ENCODE peak calls at places on chromosomes 11 and 22, in four cellular contexts. One of them, this sample, is unnamed.

GRCh38 chr11:130705670-130706421 is 210.4 kb downstream of the SNX19 start:
- DNase-seq in GM12878: no peak
- DNase-seq in K562: no peak
- DNase-seq in HL-60: no peak
- DNase-seq in this sample: no peak

GRCh38 chr11:60305906-60306619 is 21.0 kb upstream of the MS4A6E start:
- DNase-seq in K562: no peak
- DNase-seq in GM12878: no peak
- DNase-seq in HL-60: no peak
- DNase-seq in this sample: no peak

GRCh38 chr11:128328955-128329551 is 258.3 kb downstream of the ETS1 start:
- DNase-seq in K562: no peak
- DNase-seq in GM12878: no peak
- DNase-seq in HL-60: no peak
- DNase-seq in this sample: no peak

GRCh38 chr11:122796128-122796717 is 42.1 kb upstream of the CRTAM start:
- DNase-seq in GM12878: no peak
- DNase-seq in HL-60: no peak
- DNase-seq in K562: peak; percentile 37
- DNase-seq in this sample: peak; percentile 35

GRCh38 chr22:49400866-49401598 is 426.6 kb downstream of the BRD1 start:
- DNase-seq in K562: no peak
- DNase-seq in HL-60: no peak
- DNase-seq in GM12878: no peak
- DNase-seq in this sample: no peak

GRCh38 chr22:40714514-40714966 is 35.3 kb downstream of the MCHR1 start:
- DNase-seq in K562: no peak
- DNase-seq in GM12878: no peak
- DNase-seq in HL-60: no peak
- DNase-seq in this sample: no peak

GRCh38 chr11:107621090-107621489 is 30.1 kb downstream of the ELMOD1 start:
- DNase-seq in GM12878: no peak
- DNase-seq in HL-60: no peak
- DNase-seq in K562: no peak
- DNase-seq in this sample: no peak

GRCh38 chr11:17267576-17267975 is 9.0 kb upstream of the NUCB2 start:
- DNase-seq in HL-60: peak; percentile 64
- DNase-seq in GM12878: no peak
- DNase-seq in K562: no peak
- DNase-seq in this sample: no peak

GRCh38 chr22:29951675-29952413 is 68.9 kb downstream of the MTMR3 start:
- DNase-seq in K562: peak; percentile 86
- DNase-seq in HL-60: no peak
- DNase-seq in GM12878: no peak
- DNase-seq in this sample: no peak

GRCh38 chr11:68584991-68585524 is 99.3 kb upstream of the GAL start:
- DNase-seq in K562: no peak
- DNase-seq in HL-60: no peak
- DNase-seq in GM12878: no peak
- DNase-seq in this sample: no peak

GRCh38 chr11:95711162-95711944 is 78.2 kb downstream of the FAM76B start:
- DNase-seq in K562: no peak
- DNase-seq in GM12878: peak; percentile 28
- DNase-seq in HL-60: no peak
- DNase-seq in this sample: no peak

GRCh38 chr11:7551571-7551970 is 37.8 kb downstream of the PPFIBP2 start:
- DNase-seq in HL-60: no peak
- DNase-seq in K562: no peak
- DNase-seq in GM12878: no peak
- DNase-seq in this sample: no peak

GRCh38 chr11:11624926-11625325 is 3.1 kb upstream of the GALNT18 start:
- DNase-seq in GM12878: no peak
- DNase-seq in K562: no peak
- DNase-seq in HL-60: no peak
- DNase-seq in this sample: no peak

GRCh38 chr11:12281571-12282478 is 95.5 kb upstream of the PARVA start:
- DNase-seq in HL-60: peak; percentile 52
- DNase-seq in K562: peak; percentile 87
- DNase-seq in GM12878: peak; percentile 21
- DNase-seq in this sample: peak; percentile 79

GRCh38 chr11:119918356-119918755 is 189.4 kb upstream of the NECTIN1 start:
- DNase-seq in GM12878: no peak
- DNase-seq in HL-60: no peak
- DNase-seq in K562: no peak
- DNase-seq in this sample: no peak

GRCh38 chr11:74822187-74822586 is 73.5 kb downstream of the RNF169 start:
- DNase-seq in K562: no peak
- DNase-seq in GM12878: no peak
- DNase-seq in HL-60: no peak
- DNase-seq in this sample: no peak
- TF ChIP-seq POLR2AphosphoS5 in K562: no peak
- TF ChIP-seq POLR2AphosphoS5 in GM12878: no peak
- TF ChIP-seq POLR2AphosphoS5 in HL-60: no peak
- TF ChIP-seq POLR2AphosphoS5 in this sample: no peak

GRCh38 chr11:103547691-103548090 is 438.5 kb downstream of the DYNC2H1 start:
- DNase-seq in K562: no peak
- DNase-seq in GM12878: no peak
- DNase-seq in HL-60: no peak
- DNase-seq in this sample: no peak

GRCh38 chr11:103547009-103547408 is 437.8 kb downstream of the DYNC2H1 start:
- DNase-seq in GM12878: no peak
- DNase-seq in HL-60: no peak
- DNase-seq in K562: no peak
- DNase-seq in this sample: no peak

GRCh38 chr11:103544874-103545273 is 435.6 kb downstream of the DYNC2H1 start:
- DNase-seq in GM12878: no peak
- DNase-seq in HL-60: no peak
- DNase-seq in K562: no peak
- DNase-seq in this sample: no peak

GRCh38 chr11:103545551-103545950 is 436.3 kb downstream of the DYNC2H1 start:
- DNase-seq in GM12878: no peak
- DNase-seq in HL-60: no peak
- DNase-seq in K562: no peak
- DNase-seq in this sample: no peak

DNA sequence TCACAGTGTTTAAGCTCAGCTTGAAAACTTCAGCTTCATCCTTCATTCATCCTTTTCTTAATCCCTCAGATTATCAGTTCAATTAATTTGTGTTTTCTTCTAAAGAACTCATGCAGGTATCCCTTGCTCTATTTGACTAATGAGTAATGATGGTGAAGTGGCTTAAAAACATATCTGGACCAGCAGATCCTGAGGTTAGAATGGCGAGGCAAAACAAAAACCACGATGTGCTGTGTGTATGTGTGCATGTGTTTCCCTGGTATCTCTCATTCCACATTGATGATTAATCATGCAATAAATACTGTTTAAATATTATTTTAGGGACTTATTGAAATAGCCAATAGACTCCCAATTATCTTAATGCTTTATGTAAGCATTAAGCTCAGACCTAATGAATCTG is 437.0 kb downstream of the DYNC2H1 start:
- DNase-seq in HL-60: no peak
- DNase-seq in K562: no peak
- DNase-seq in GM12878: no peak
- DNase-seq in this sample: no peak
- TF ChIP-seq SPI1 in HL-60: no peak
- TF ChIP-seq SPI1 in K562: no peak
- TF ChIP-seq SPI1 in GM12878: no peak
- TF ChIP-seq SPI1 in this sample: no peak

DNA sequence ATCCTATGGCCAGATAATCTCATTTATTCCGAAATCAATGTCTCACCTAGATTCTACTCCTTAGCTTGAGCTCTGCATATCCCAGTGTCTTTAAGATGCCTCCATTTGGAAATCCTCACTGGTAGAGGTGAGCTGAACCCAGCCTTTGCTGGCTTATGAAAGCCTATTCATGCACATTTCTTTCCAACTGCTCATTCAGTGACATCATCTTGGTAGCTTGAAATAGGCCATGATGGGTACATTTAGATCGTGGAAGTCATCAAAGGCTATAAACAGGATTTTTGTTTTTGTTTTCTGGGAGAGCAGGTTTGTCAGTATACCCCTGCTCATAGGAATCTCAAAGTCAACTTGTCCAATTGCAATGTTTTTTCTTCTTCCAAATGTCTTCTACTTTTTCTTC is 6.0 kb downstream of the NXPE1 start:
- DNase-seq in GM12878: no peak
- DNase-seq in K562: no peak
- DNase-seq in HL-60: no peak
- DNase-seq in this sample: no peak
- TF ChIP-seq POLR2AphosphoS5 in GM12878: no peak
- TF ChIP-seq POLR2AphosphoS5 in K562: no peak
- TF ChIP-seq POLR2AphosphoS5 in HL-60: no peak
- TF ChIP-seq POLR2AphosphoS5 in this sample: no peak

GRCh38 chr11:102111011-102111786 is 952 bp downstream of the YAP1 start:
- DNase-seq in K562: no peak
- DNase-seq in GM12878: no peak
- DNase-seq in HL-60: no peak
- DNase-seq in this sample: peak; percentile 30
- TF ChIP-seq SPI1 in K562: no peak
- TF ChIP-seq SPI1 in GM12878: no peak
- TF ChIP-seq SPI1 in HL-60: no peak
- TF ChIP-seq SPI1 in this sample: no peak

DNA sequence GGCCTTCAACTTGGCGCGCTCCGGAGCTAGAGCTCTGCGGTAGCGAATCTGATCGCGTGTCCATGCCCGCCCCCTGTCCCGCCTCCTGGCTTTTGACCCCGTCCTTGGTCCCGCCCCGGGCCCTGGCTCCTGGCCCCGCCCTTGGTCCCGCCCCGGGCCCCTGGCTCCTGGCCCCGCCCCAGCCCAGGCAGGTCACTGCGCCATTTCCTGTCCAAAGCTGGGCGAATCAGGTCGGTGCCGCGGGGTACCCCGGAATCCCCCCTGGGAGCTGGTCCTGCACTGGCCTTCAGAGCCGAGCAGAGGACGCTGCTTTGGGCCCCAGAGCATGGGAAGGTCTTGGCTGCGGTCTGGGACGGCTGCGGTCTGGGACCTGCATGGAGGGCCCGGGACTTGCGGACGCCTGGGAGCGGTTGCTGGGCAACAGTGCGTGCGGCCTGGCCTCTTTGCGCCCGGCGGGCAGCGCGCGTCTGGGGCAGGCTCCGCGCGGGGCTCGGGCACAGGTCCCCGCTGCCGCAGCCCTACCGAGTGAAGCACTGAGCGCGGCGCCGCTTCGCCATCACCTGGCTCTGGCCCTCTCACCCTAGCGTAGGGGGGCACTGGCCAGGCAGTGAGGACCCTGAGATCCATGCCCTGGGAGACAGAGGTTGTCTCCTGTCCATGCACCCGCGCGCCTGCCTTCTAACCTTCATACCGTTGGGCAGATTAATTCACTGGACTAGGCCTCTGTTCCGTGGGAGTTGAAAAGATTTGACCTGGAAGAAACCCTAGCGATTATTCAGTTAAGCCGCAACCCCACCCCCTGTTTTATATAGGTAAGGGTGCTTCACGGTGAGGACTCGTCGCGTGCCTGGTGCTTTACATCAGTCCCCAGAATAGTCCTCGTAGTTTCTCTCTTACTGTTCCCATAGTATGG is at the start of gene TTC12:
- DNase-seq in GM12878: peak; percentile 64
- DNase-seq in K562: peak; percentile 94
- DNase-seq in HL-60: peak; percentile 38
- DNase-seq in this sample: peak; percentile 81
- TF ChIP-seq POLR2AphosphoS5 in GM12878: peak; percentile 84
- TF ChIP-seq POLR2AphosphoS5 in K562: no peak
- TF ChIP-seq POLR2AphosphoS5 in HL-60: no peak
- TF ChIP-seq POLR2AphosphoS5 in this sample: peak; percentile 74

GRCh38 chr11:13717331-13717730 is 48.9 kb downstream of the FAR1 start:
- DNase-seq in HL-60: no peak
- DNase-seq in K562: peak; percentile 20
- DNase-seq in GM12878: no peak
- DNase-seq in this sample: no peak
- TF ChIP-seq SPI1 in HL-60: no peak
- TF ChIP-seq SPI1 in K562: no peak
- TF ChIP-seq SPI1 in GM12878: no peak
- TF ChIP-seq SPI1 in this sample: no peak

DNA sequence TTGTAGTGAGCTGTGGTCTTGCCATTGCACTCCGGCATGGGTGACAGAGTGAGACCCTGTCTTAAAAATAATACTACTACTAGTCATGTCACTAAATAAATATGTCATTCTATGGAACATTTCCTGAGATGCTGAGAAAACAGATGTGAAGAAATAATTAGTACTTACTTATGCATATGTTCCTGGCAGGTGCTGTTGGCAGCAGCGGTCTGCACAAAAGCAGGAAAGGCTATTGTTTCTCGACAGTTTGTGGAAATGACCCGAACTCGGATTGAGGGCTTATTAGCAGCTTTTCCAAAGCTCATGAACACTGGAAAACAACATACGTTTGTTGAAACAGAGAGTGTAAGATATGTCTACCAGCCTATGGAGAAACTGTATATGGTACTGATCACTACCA is 8.8 kb downstream of the ARCN1 start:
- DNase-seq in K562: no peak
- DNase-seq in HL-60: no peak
- DNase-seq in GM12878: no peak
- DNase-seq in this sample: no peak
- TF ChIP-seq POLR2AphosphoS5 in K562: no peak
- TF ChIP-seq POLR2AphosphoS5 in HL-60: no peak
- TF ChIP-seq POLR2AphosphoS5 in GM12878: no peak
- TF ChIP-seq POLR2AphosphoS5 in this sample: no peak

GRCh38 chr22:22995166-22995565 is 75.2 kb upstream of the GNAZ start:
- DNase-seq in HL-60: no peak
- DNase-seq in K562: no peak
- DNase-seq in GM12878: no peak
- DNase-seq in this sample: no peak

GRCh38 chr22:22999473-22999872 is 70.8 kb upstream of the GNAZ start:
- DNase-seq in K562: no peak
- DNase-seq in GM12878: no peak
- DNase-seq in HL-60: no peak
- DNase-seq in this sample: no peak

GRCh38 chr22:22997262-22997898 is 72.9 kb upstream of the GNAZ start:
- DNase-seq in K562: no peak
- DNase-seq in HL-60: no peak
- DNase-seq in GM12878: no peak
- DNase-seq in this sample: no peak

GRCh38 chr22:22997988-22998387 is 72.3 kb upstream of the GNAZ start:
- DNase-seq in K562: no peak
- DNase-seq in GM12878: no peak
- DNase-seq in HL-60: no peak
- DNase-seq in this sample: no peak

DNA sequence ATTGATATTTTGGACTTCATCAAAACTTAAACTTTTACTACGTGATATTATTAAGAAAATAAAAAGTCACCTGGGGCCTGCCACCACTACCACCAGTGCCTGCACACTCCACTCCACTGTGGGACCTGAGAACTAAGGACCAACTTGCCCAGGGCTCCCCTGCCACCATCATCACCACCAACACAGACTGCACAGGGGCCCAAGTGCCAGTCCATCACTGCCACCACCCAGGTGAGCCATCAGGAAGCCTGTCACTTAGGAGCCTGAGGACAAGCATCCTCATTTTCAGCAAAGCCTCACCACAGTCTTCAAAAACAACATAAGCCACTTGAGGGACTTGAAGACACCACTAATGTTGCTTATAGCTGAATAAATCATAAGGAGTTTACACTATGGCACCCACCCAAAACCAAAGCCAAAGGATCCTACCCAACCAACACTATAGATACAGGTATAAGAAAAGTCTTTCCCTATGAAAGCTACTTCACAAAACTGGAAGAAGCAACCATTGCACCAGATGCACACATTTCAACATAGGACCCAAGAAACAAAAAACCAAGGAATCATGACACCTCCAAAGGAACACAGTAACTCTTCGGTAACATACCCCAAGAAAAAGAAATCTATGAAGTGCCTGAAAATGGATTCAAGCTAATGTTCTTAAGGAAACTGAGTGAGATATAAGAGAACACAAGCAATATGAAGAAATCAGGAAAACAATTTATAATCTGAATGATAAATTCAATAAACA is 73.6 kb upstream of the GNAZ start:
- DNase-seq in K562: no peak
- DNase-seq in GM12878: no peak
- DNase-seq in HL-60: no peak
- DNase-seq in this sample: no peak
- TF ChIP-seq SPI1 in K562: no peak
- TF ChIP-seq SPI1 in GM12878: no peak
- TF ChIP-seq SPI1 in HL-60: no peak
- TF ChIP-seq SPI1 in this sample: no peak